ENCODE peak calls at places on chromosome 21, in nine cellular contexts. Y is colonic mucosa, T is PC-3, I is GM23248, G is H9, P is IMR-90, R is neural progenitor cell, Z is fibroblast of lung, D is keratinocyte. L is an unnamed sample.

GRCh38 chr21:35239811-35240219 is 190.7 kb upstream of the RUNX1 start:
- DNase-seq in Y (no peak), T (no peak), I (no peak), G (no peak), P (no peak), R (peak; percentile 41), Z (no peak), D (no peak), L (no peak)

GRCh38 chr21:25885405-25885804 is 150.6 kb downstream of the GABPA start:
- DNase-seq in Y (no peak), T (no peak), I (no peak), G (no peak), P (no peak), R (no peak), Z (no peak), D (no peak), L (no peak)

GRCh38 chr21:27796106-27796505 is 829.2 kb upstream of the ADAMTS5 start:
- DNase-seq in Y (no peak), T (no peak), I (peak; percentile 22), G (no peak), P (peak; percentile 68), R (peak; percentile 31), Z (peak; percentile 31), D (no peak), L (no peak)

GRCh38 chr21:20570824-20571232 is 427.4 kb upstream of the NCAM2 start:
- DNase-seq in Y (no peak), T (peak; percentile 22), I (no peak), G (peak; percentile 88), P (no peak), R (peak; percentile 78), Z (no peak), D (no peak), L (no peak)

GRCh38 chr21:46550511-46550941 is 54.4 kb downstream of the S100B start:
- DNase-seq in Y (no peak), T (no peak), I (no peak), G (no peak), P (no peak), R (no peak), Z (no peak), D (no peak), L (no peak)

GRCh38 chr21:40351006-40351405 is 483.8 kb downstream of the PCP4 start:
- DNase-seq in Y (no peak), T (no peak), I (no peak), G (no peak), P (no peak), R (no peak), Z (no peak), D (no peak), L (no peak)

GRCh38 chr21:29418813-29419212 is 120.1 kb downstream of the BACH1 start:
- DNase-seq in Y (no peak), T (no peak), I (no peak), G (no peak), P (no peak), R (no peak), Z (no peak), D (no peak), L (no peak)

GRCh38 chr21:43598416-43599120 is 60.7 kb downstream of the HSF2BP start:
- DNase-seq in Y (no peak), T (peak; percentile 42), I (peak; percentile 73), G (no peak), P (peak; percentile 87), R (no peak), Z (peak; percentile 73), D (no peak), L (no peak)

GRCh38 chr21:36350282-36350910 is 30.4 kb downstream of the MORC3 start:
- DNase-seq in Y (no peak), T (no peak), I (peak; percentile 69), G (no peak), P (peak; percentile 81), R (no peak), Z (peak; percentile 70), D (no peak), L (no peak)

GRCh38 chr21:21232320-21232719 is 234.1 kb downstream of the NCAM2 start:
- DNase-seq in Y (no peak), T (peak; percentile 17), I (peak; percentile 61), G (no peak), P (peak; percentile 71), R (peak; percentile 42), Z (peak; percentile 83), D (no peak), L (peak; percentile 53)

GRCh38 chr21:46098303-46099141 is 610 bp downstream of the COL6A2 start:
- DNase-seq in Y (peak; percentile 20), T (no peak), I (peak; percentile 47), G (peak; percentile 49), P (no peak), R (peak; percentile 37), Z (no peak), D (no peak), L (no peak)

GRCh38 chr21:35410123-35410522 is 361.0 kb upstream of the RUNX1 start:
- DNase-seq in Y (no peak), T (no peak), I (peak; percentile 9), G (no peak), P (no peak), R (no peak), Z (no peak), D (no peak), L (no peak)

GRCh38 chr21:15480160-15480559 is 249.6 kb upstream of the USP25 start:
- DNase-seq in Y (no peak), T (no peak), I (no peak), G (no peak), P (no peak), R (no peak), Z (no peak), D (no peak), L (no peak)

GRCh38 chr21:43667191-43667904 is 8.0 kb downstream of the RRP1B start:
- DNase-seq in Y (no peak), T (peak; percentile 45), I (peak; percentile 72), G (no peak), P (peak; percentile 81), R (no peak), Z (peak; percentile 72), D (no peak), L (no peak)

GRCh38 chr21:35764586-35764985 is 295.7 kb downstream of the SETD4 start:
- DNase-seq in Y (no peak), T (no peak), I (no peak), G (no peak), P (no peak), R (no peak), Z (no peak), D (no peak), L (no peak)

GRCh38 chr21:28298251-28298672 is 694.4 kb downstream of the LTN1 start:
- DNase-seq in Y (no peak), T (peak; percentile 59), I (peak; percentile 77), G (no peak), P (peak; percentile 63), R (no peak), Z (no peak), D (no peak), L (no peak)

GRCh38 chr21:29114765-29115164 is 15.7 kb upstream of the MAP3K7CL start:
- DNase-seq in Y (no peak), T (peak; percentile 88), I (peak; percentile 74), G (no peak), P (peak; percentile 92), R (peak; percentile 24), Z (peak; percentile 81), D (no peak), L (no peak)

GRCh38 chr21:45826733-45827692 is 154.6 kb upstream of the COL6A1 start:
- DNase-seq in Y (no peak), T (no peak), I (no peak), G (no peak), P (no peak), R (no peak), Z (no peak), D (no peak), L (no peak)

GRCh38 chr21:41777934-41778815 is 11.3 kb upstream of the RIPK4 start:
- DNase-seq in Y (peak; percentile 94), T (peak; percentile 96), I (peak; percentile 97), G (peak; percentile 95), P (peak; percentile 69), R (peak; percentile 93), Z (peak; percentile 78), D (no peak), L (peak; percentile 61)
- H3K27me3 ChIP-seq in Y (peaks cover 36% of the 10 kb centered on the region), T (no peaks in the 10 kb centered on the region), I (no peaks in the 10 kb centered on the region), G (no peaks in the 10 kb centered on the region), P (peaks cover 57% of the 10 kb centered on the region), R (peaks cover 14% of the 10 kb centered on the region), Z (peaks cover 29% of the 10 kb centered on the region), D (no peaks in the 10 kb centered on the region), L (no peaks in the 10 kb centered on the region)

GRCh38 chr21:38809170-38809878 is 3.6 kb downstream of the ETS2 start:
- DNase-seq in Y (peak; percentile 31), T (no peak), I (no peak), G (no peak), P (no peak), R (no peak), Z (no peak), D (no peak), L (no peak)

GRCh38 chr21:38810826-38811164 is 5.1 kb downstream of the ETS2 start:
- DNase-seq in Y (no peak), T (no peak), I (no peak), G (no peak), P (no peak), R (no peak), Z (peak; percentile 37), D (no peak), L (no peak)

GRCh38 chr21:38813143-38813542 is 7.4 kb downstream of the ETS2 start:
- DNase-seq in Y (no peak), T (no peak), I (no peak), G (peak; percentile 66), P (no peak), R (no peak), Z (no peak), D (no peak), L (no peak)

GRCh38 chr21:38810034-38810825 is 4.5 kb downstream of the ETS2 start:
- DNase-seq in Y (peak; percentile 40), T (no peak), I (no peak), G (peak; percentile 21), P (no peak), R (no peak), Z (no peak), D (no peak), L (no peak)

GRCh38 chr21:38811257-38811656 is 5.5 kb downstream of the ETS2 start:
- DNase-seq in Y (peak; percentile 44), T (peak; percentile 99), I (peak; percentile 97), G (peak; percentile 28), P (peak; percentile 95), R (no peak), Z (peak; percentile 89), D (peak; percentile 92), L (no peak)
- H3K4me1 ChIP-seq in Y (peaks cover 5% of the 10 kb centered on the region), T (peaks cover 76% of the 10 kb centered on the region), I (peaks cover 25% of the 10 kb centered on the region), G (peaks cover 24% of the 10 kb centered on the region), P (peaks cover 23% of the 10 kb centered on the region), R (peaks cover 40% of the 10 kb centered on the region), Z (no peaks in the 10 kb centered on the region), D (peaks cover 36% of the 10 kb centered on the region), L (peaks cover 52% of the 10 kb centered on the region)

GRCh38 chr21:31667639-31668038 is 8.1 kb downstream of the SOD1 start:
- DNase-seq in Y (no peak), T (no peak), I (no peak), G (no peak), P (no peak), R (no peak), Z (no peak), D (peak; percentile 40), L (no peak)
- H3K9ac ChIP-seq in Y (no peak overlapping the region), T (no peak overlapping the region), I (no peak overlapping the region), G (no peak overlapping the region), P (no peak overlapping the region), R (no peak overlapping the region), Z (no peak overlapping the region), D (no peak overlapping the region), L (no peak overlapping the region)

DNA sequence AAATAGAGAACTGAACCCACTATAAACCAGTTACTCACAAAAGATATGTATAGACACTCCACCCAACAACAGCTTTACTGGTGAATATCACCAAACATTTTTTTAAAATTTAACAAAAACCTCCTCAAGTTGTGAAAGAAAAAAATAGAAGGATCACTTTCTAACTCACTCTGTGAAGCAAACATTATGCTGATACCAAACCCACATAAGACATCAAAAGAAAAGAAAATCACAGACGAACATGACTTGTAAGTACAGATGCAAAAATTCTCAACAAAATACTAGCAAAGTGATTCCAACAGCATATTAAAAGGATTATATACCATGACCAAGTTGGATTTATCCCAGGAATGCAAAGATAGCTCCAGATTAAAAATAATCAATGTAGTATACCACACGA is 5.3 kb upstream of the KRTAP10-12 start:
- DNase-seq in Y (no peak), T (no peak), I (no peak), G (no peak), P (no peak), R (no peak), Z (no peak), D (no peak), L (no peak)
- H3K27me3 ChIP-seq in Y (no peaks in the 10 kb centered on the region), T (no peaks in the 10 kb centered on the region), I (peaks cover 37% of the 10 kb centered on the region), G (no peaks in the 10 kb centered on the region), P (peaks cover 21% of the 10 kb centered on the region), R (peaks cover 13% of the 10 kb centered on the region), Z (peaks cover 4% of the 10 kb centered on the region), D (no peaks in the 10 kb centered on the region), L (no peaks in the 10 kb centered on the region)

L was measured in DND-41.